ENCODE peak calls at places on chromosomes 4 and X, in ten cellular contexts. C is psoas muscle, W is fibroblast of mammary gland, K is PC-3, P is NCI-H1105 treated with DMSO at 0.1 percent for 48 hours, D is transverse colon, N is endodermal cell, M is GM10248, V is ELR, U is colonic mucosa. A is an unnamed sample.

GRCh38 chr4:173230077-173230476 is 61.5 kb downstream of the GALNT7 start:
- DNase-seq in U (no peak), K (no peak), V (no peak), C (no peak), P (no peak), W (no peak), M (no peak), N (no peak), D (no peak), A (no peak)

GRCh38 chrX:386239-386767 is 404 bp downstream of the PPP2R3B start:
- DNase-seq in K (no peak), V (peak), D (no peak), C (no peak), P (no peak), M (no peak), N (peak), U (peak), W (no peak), A (no peak)

GRCh38 chrX:47743504-47743903 is 84.5 kb upstream of the UXT start:
- DNase-seq in W (peak), D (no peak), U (no peak), V (peak), C (no peak), N (no peak), K (no peak), P (no peak), M (no peak), A (no peak)

GRCh38 chr4:47217291-47217690 is 185.9 kb downstream of the GABRB1 start:
- DNase-seq in W (no peak), U (no peak), D (no peak), N (no peak), C (no peak), M (no peak), P (no peak), K (no peak), V (no peak), A (no peak)

GRCh38 chr4:2832309-2832980 is 11.2 kb upstream of the ADD1 start:
- DNase-seq in P (no peak), M (peak), K (no peak), U (no peak), D (peak), C (peak), W (no peak), V (no peak), N (peak), A (peak)

GRCh38 chr4:174604198-174604597 is 81.9 kb upstream of the HPGD start:
- DNase-seq in W (peak), D (no peak), N (no peak), V (peak), P (peak), K (peak), M (no peak), U (no peak), C (no peak), A (no peak)

GRCh38 chrX:23720117-23720677 is 22.9 kb downstream of the ACOT9 start:
- DNase-seq in P (no peak), K (no peak), M (no peak), W (no peak), D (no peak), U (no peak), C (no peak), V (no peak), N (no peak), A (no peak)

GRCh38 chrX:46599051-46599560 is 25.5 kb downstream of the CHST7 start:
- DNase-seq in U (no peak), W (no peak), V (peak), D (no peak), P (no peak), C (no peak), N (no peak), K (peak), M (no peak), A (no peak)

GRCh38 chrX:149830192-149830873 is 48.6 kb downstream of the MAGEA9 start:
- DNase-seq in P (peak), K (no peak), V (peak), N (peak), U (no peak), D (no peak), M (no peak), W (peak), C (no peak), A (no peak)

GRCh38 chr4:166675411-166675810 is 558.9 kb downstream of the SPOCK3 start:
- DNase-seq in U (no peak), N (no peak), D (no peak), K (peak), P (no peak), C (no peak), V (peak), W (peak), M (no peak), A (no peak)

GRCh38 chr4:187612211-187612780 is 383.3 kb upstream of the ZFP42 start:
- DNase-seq in D (no peak), K (no peak), N (no peak), C (no peak), U (no peak), M (no peak), P (no peak), V (no peak), W (peak), A (no peak)

GRCh38 chr4:2928242-2929155 is 34.7 kb downstream of the NOP14 start:
- DNase-seq in V (no peak), M (no peak), D (no peak), N (no peak), U (no peak), W (no peak), K (no peak), C (peak), P (no peak), A (no peak)

GRCh38 chrX:150324035-150324728 is 38.9 kb upstream of the MAMLD1 start:
- DNase-seq in N (no peak), C (no peak), W (peak), D (no peak), U (no peak), M (no peak), K (peak), V (peak), P (no peak), A (no peak)

GRCh38 chr4:84239278-84239845 is 259.7 kb downstream of the NKX6-1 start:
- DNase-seq in C (no peak), N (no peak), K (peak), V (no peak), M (no peak), D (no peak), W (no peak), P (no peak), U (no peak), A (no peak)

GRCh38 chr4:151430737-151431457 is 21.9 kb downstream of the FHIP1A start:
- DNase-seq in M (no peak), W (no peak), V (no peak), N (peak), K (peak), D (no peak), C (no peak), U (no peak), P (no peak), A (no peak)

GRCh38 chrX:69216911-69217310 is 51.7 kb upstream of the PJA1 start:
- DNase-seq in V (no peak), M (no peak), N (no peak), W (no peak), D (no peak), P (no peak), K (no peak), U (no peak), C (no peak), A (no peak)

GRCh38 chrX:50798782-50799181 is 15.2 kb downstream of the SHROOM4 start:
- DNase-seq in N (no peak), W (no peak), C (no peak), P (no peak), U (no peak), M (no peak), D (no peak), V (no peak), K (no peak), A (no peak)

GRCh38 chr4:118180776-118181175 is 146.5 kb downstream of the NDST3 start:
- DNase-seq in D (no peak), C (no peak), P (no peak), K (peak), V (peak), U (no peak), W (peak), M (no peak), N (no peak), A (no peak)